ENCODE peak calls at places on chromosomes 2 and 18, in eight cellular contexts. Z is heart right ventricle; L is effector memory CD4-positive, alpha-beta T cell; C is lower lobe of right lung; O is CD4-positive, CD25-positive, alpha-beta regulatory T cell; G is Caco-2; D is testis; X is upper lobe of left lung. N is an unnamed sample.
A peak's percentile ranks its signal among the peaks of the same experiment; 100 is the strongest.

GRCh38 chr2:16774091-16774490 is 108.5 kb upstream of the CYRIA start:
- DNase-seq in Z (no peak), L (no peak), C (no peak), O (no peak), G (no peak), D (no peak), X (no peak), N (no peak)

GRCh38 chr2:143937563-143938346 is 582.2 kb downstream of the ZEB2 start:
- DNase-seq in Z (no peak), L (no peak), C (no peak), O (peak; percentile 0), G (no peak), D (peak; percentile 46), X (no peak), N (no peak)

GRCh38 chr18:25102657-25103056 is 249.3 kb downstream of the ZNF521 start:
- DNase-seq in Z (no peak), L (no peak), C (no peak), O (no peak), G (no peak), D (no peak), X (no peak), N (no peak)

GRCh38 chr2:19649107-19649506 is 252.7 kb downstream of the TTC32 start:
- DNase-seq in Z (no peak), L (no peak), C (no peak), O (no peak), G (no peak), D (no peak), X (no peak), N (peak; percentile 47)

GRCh38 chr2:48589170-48589767 is 28.4 kb upstream of the GTF2A1L start:
- DNase-seq in Z (peak; percentile 48), L (no peak), C (no peak), O (no peak), G (peak; percentile 61), D (peak; percentile 44), X (no peak), N (no peak)

GRCh38 chr2:40658917-40659316 is 207.0 kb upstream of the SLC8A1 start:
- DNase-seq in Z (no peak), L (no peak), C (no peak), O (no peak), G (no peak), D (no peak), X (no peak), N (no peak)

GRCh38 chr2:109597283-109597682 is 16.5 kb downstream of the SEPTIN10 start:
- DNase-seq in Z (no peak), L (no peak), C (no peak), O (no peak), G (no peak), D (no peak), X (no peak), N (no peak)

GRCh38 chr2:54830546-54830945 is 107.1 kb downstream of the EML6 start:
- DNase-seq in Z (no peak), L (no peak), C (no peak), O (no peak), G (no peak), D (no peak), X (no peak), N (no peak)

GRCh38 chr18:9436176-9436575 is 39.1 kb upstream of the RALBP1 start:
- DNase-seq in Z (no peak), L (no peak), C (no peak), O (no peak), G (no peak), D (no peak), X (no peak), N (no peak)

GRCh38 chr2:230230087-230230486 is 4.6 kb downstream of the SP140 start:
- DNase-seq in Z (no peak), L (no peak), C (no peak), O (no peak), G (no peak), D (no peak), X (no peak), N (no peak)

GRCh38 chr2:149612122-149612521 is 24.5 kb upstream of the MMADHC start:
- DNase-seq in Z (no peak), L (no peak), C (no peak), O (no peak), G (peak; percentile 40), D (no peak), X (no peak), N (no peak)

GRCh38 chr18:9614401-9615279 is at the start of gene PPP4R1:
- DNase-seq in Z (peak; percentile 75), L (peak; percentile 55), C (peak; percentile 90), O (peak; percentile 76), G (peak; percentile 89), D (peak; percentile 81), X (peak; percentile 97), N (peak; percentile 95)

GRCh38 chr2:121287146-121287798 is 2.3 kb upstream of the TFCP2L1 start:
- DNase-seq in Z (peak; percentile 24), L (no peak), C (peak; percentile 64), O (no peak), G (no peak), D (no peak), X (no peak), N (no peak)

GRCh38 chr2:196274387-196274809 is 103.0 kb upstream of the STK17B start:
- DNase-seq in Z (peak; percentile 48), L (no peak), C (no peak), O (no peak), G (peak; percentile 57), D (peak; percentile 24), X (no peak), N (no peak)

GRCh38 chr18:8130089-8130488 is 479.1 kb upstream of the RAB12 start:
- DNase-seq in Z (no peak), L (no peak), C (no peak), O (no peak), G (no peak), D (no peak), X (no peak), N (no peak)

GRCh38 chr2:127561371-127561770 is 25.9 kb downstream of the MYO7B start:
- DNase-seq in Z (no peak), L (no peak), C (no peak), O (no peak), G (no peak), D (no peak), X (no peak), N (no peak)

GRCh38 chr2:156156580-156156979 is 175.9 kb downstream of the NR4A2 start:
- DNase-seq in Z (no peak), L (no peak), C (no peak), O (no peak), G (no peak), D (no peak), X (no peak), N (no peak)

GRCh38 chr2:222672068-222672401 is 577 bp downstream of the MOGAT1 start:
- DNase-seq in Z (no peak), L (no peak), C (no peak), O (no peak), G (peak; percentile 16), D (no peak), X (no peak), N (no peak)
- H3K4me3 ChIP-seq in Z (peak overlapping the region; percentile 57), L (no peak overlapping the region), C (peak overlapping the region; percentile 57), O (no peak overlapping the region), G (peak overlapping the region; percentile 41), D (peak overlapping the region; percentile 31), X (peak overlapping the region; percentile 46), N (peak overlapping the region; percentile 54)

GRCh38 chr2:237257471-237257951 is 156.5 kb downstream of the COL6A3 start:
- DNase-seq in Z (peak; percentile 33), L (no peak), C (no peak), O (no peak), G (no peak), D (no peak), X (no peak), N (no peak)
- H3K4me3 ChIP-seq in Z (no peak overlapping the region), L (no peak overlapping the region), C (no peak overlapping the region), O (no peak overlapping the region), G (no peak overlapping the region), D (no peak overlapping the region), X (no peak overlapping the region), N (no peak overlapping the region)

GRCh38 chr18:32010124-32010745 is 8.4 kb upstream of the RNF125 start:
- DNase-seq in Z (no peak), L (no peak), C (no peak), O (peak; percentile 74), G (no peak), D (no peak), X (no peak), N (no peak)

DNA sequence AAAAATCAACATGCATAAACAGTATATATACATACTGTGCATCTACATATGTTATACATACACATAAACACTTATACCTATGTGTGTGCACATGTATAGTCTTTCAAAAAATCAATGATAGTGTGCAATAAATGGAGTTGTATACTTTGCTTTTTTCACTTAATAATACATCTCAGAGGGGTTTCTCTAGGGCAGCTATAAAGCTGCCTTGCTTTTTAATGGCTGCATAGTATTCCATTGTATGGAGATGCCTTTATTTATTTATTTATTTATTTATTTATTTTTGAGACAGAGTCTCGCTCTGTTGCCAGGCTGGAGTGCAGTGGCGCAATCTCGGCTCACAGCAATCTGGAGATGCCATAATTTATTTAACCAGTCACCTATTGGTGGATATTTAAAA is 7.4 kb upstream of the RNF125 start:
- DNase-seq in Z (no peak), L (no peak), C (no peak), O (no peak), G (no peak), D (no peak), X (no peak), N (no peak)
- H3K4me3 ChIP-seq in Z (no peak overlapping the region), L (no peak overlapping the region), C (no peak overlapping the region), O (no peak overlapping the region), G (no peak overlapping the region), D (no peak overlapping the region), X (no peak overlapping the region), N (no peak overlapping the region)

GRCh38 chr2:240437181-240437860 is 1.9 kb downstream of the GPC1 start:
- DNase-seq in Z (no peak), L (no peak), C (peak; percentile 39), O (no peak), G (no peak), D (no peak), X (peak; percentile 67), N (no peak)

GRCh38 chr2:240435955-240436625 is 627 bp downstream of the GPC1 start:
- DNase-seq in Z (no peak), L (no peak), C (peak; percentile 57), O (no peak), G (no peak), D (peak; percentile 16), X (peak; percentile 90), N (no peak)

GRCh38 chr2:240435457-240435954 is at the start of gene GPC1:
- DNase-seq in Z (peak; percentile 58), L (peak; percentile 47), C (peak; percentile 80), O (peak; percentile 46), G (peak; percentile 75), D (peak; percentile 72), X (peak; percentile 96), N (no peak)

GRCh38 chr2:240437861-240438809 is 2.7 kb downstream of the GPC1 start:
- DNase-seq in Z (peak; percentile 54), L (peak; percentile 45), C (peak; percentile 76), O (peak; percentile 50), G (peak; percentile 75), D (peak; percentile 86), X (peak; percentile 93), N (no peak)

DNA sequence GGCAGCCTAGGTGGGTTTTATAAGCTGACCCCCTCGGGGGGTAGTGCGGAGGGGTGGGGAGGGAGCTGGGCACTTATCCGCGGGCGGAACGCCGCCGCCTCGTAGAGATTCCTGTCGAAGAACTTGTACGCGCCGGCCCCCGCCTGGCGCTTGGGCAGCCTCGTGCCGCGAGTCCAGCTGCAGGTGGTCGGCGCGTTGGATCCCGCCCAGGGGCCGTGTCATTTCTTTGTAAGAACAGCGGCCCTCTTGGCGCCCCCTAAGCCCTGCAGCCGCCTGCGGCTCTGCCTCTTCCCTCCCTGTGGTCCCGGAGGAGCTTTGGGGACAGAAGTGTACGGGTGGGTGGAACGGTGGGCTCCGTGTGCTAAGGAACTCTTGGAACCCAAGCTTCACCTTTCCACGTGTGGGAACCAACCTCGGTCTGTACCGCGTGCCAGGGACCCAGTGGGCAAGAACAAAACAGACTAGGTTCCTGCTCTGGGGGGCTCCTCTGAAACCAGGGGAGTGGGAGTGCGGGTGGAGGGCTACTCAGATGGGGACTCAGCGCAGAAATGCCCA is 1.2 kb downstream of the GPC1 start:
- DNase-seq in Z (no peak), L (no peak), C (peak; percentile 51), O (no peak), G (no peak), D (peak; percentile 35), X (peak; percentile 88), N (no peak)
- H3K4me3 ChIP-seq in Z (peak overlapping the region; percentile 70), L (no peak overlapping the region), C (peak overlapping the region; percentile 68), O (no peak overlapping the region), G (peak overlapping the region; percentile 64), D (peak overlapping the region; percentile 80), X (peak overlapping the region; percentile 76), N (peak overlapping the region; percentile 84)